ENCODE peak calls at places on chromosome 22, in eight cellular contexts. N is uterus, H is fibroblast of lung, I is PC-3, X is endothelial cell of umbilical vein, P is BJ, D is IMR-90, E is psoas muscle. B is an unnamed sample.

GRCh38 chr22:35883028-35883620 is 145.5 kb downstream of the RBFOX2 start:
- DNase-seq in D (peak; percentile 55), X (peak; percentile 78), H (peak; percentile 27), N (peak; percentile 34), I (peak; percentile 40), E (no peak), P (no peak), B (no peak)

GRCh38 chr22:47298017-47298820 is 535.8 kb downstream of the TBC1D22A start:
- DNase-seq in N (no peak), D (no peak), E (no peak), X (no peak), P (no peak), I (no peak), H (peak; percentile 43), B (no peak)

GRCh38 chr22:32649515-32650200 is 151.8 kb upstream of the TIMP3 start:
- DNase-seq in H (peak; percentile 86), D (peak; percentile 81), P (peak; percentile 56), N (peak; percentile 76), I (no peak), E (peak; percentile 35), X (no peak), B (no peak)

GRCh38 chr22:33440756-33441155 is 382.6 kb upstream of the SYN3 start:
- DNase-seq in X (no peak), P (no peak), I (no peak), D (no peak), E (no peak), H (peak; percentile 5), N (no peak), B (no peak)

GRCh38 chr22:39348909-39349505 is 784 bp upstream of the SYNGR1 start:
- DNase-seq in H (no peak), P (no peak), D (no peak), I (no peak), X (no peak), N (peak; percentile 38), E (no peak), B (peak; percentile 47)

GRCh38 chr22:49525776-49526535 is 301.7 kb downstream of the BRD1 start:
- DNase-seq in N (no peak), P (no peak), H (no peak), E (peak; percentile 32), D (no peak), X (no peak), I (no peak), B (no peak)

GRCh38 chr22:38973289-38974169 is 8.6 kb upstream of the APOBEC3B start:
- DNase-seq in D (peak; percentile 17), X (peak; percentile 46), E (no peak), I (peak; percentile 55), P (no peak), N (no peak), H (peak; percentile 37), B (no peak)

GRCh38 chr22:38921126-38921525 is 36.3 kb upstream of the APOBEC3A start:
- DNase-seq in H (no peak), D (no peak), I (peak; percentile 92), E (no peak), X (no peak), N (no peak), P (no peak), B (no peak)

GRCh38 chr22:47205562-47205961 is 443.1 kb downstream of the TBC1D22A start:
- DNase-seq in H (no peak), N (no peak), I (no peak), P (no peak), E (no peak), X (no peak), D (no peak), B (no peak)

GRCh38 chr22:39731881-39732555 is 161.5 kb downstream of the CACNA1I start:
- DNase-seq in H (no peak), P (no peak), X (no peak), E (no peak), N (no peak), D (no peak), I (no peak), B (no peak)

GRCh38 chr22:24391836-24392217 is 35.6 kb upstream of the ADORA2A start:
- DNase-seq in E (no peak), N (no peak), I (peak; percentile 7), D (peak; percentile 77), X (peak; percentile 60), H (no peak), P (no peak), B (no peak)

GRCh38 chr22:30859714-30860095 is 108.9 kb downstream of the MORC2 start:
- DNase-seq in D (no peak), E (no peak), X (no peak), N (no peak), I (no peak), H (no peak), P (no peak), B (peak; percentile 18)

GRCh38 chr22:44665115-44665514 is 36.9 kb upstream of the PRR5 start:
- DNase-seq in D (no peak), P (no peak), N (no peak), I (no peak), H (no peak), E (no peak), X (no peak), B (no peak)
- H3K27me3 ChIP-seq in D (no peaks in the 10 kb centered on the region), P (peaks cover 5% of the 10 kb centered on the region), N (no peaks in the 10 kb centered on the region), I (peaks cover 20% of the 10 kb centered on the region), H (peaks cover 13% of the 10 kb centered on the region), E (peaks cover 4% of the 10 kb centered on the region), X (no peaks in the 10 kb centered on the region), B (no peaks in the 10 kb centered on the region)

DNA sequence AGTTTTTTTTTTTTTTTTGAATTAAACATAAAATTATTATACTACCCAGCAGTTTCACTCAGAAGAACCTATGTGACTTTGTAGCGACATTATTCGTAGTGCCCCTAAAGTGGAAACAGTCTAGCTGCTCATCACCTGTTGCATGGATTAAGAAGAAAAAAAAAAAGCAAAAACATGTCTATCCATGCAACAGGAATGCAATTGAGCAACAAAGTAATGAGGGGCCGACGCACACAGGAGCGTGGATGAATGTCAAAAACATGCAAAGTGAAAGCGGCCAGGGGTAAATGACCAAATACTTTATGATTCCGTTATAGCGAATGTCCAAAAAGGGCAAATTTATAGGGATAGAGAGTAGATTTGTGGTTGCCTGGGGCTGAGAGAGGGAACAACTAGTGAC is 16.3 kb downstream of the MYO18B start:
- DNase-seq in E (no peak), X (no peak), I (no peak), H (no peak), N (no peak), D (no peak), P (peak; percentile 51), B (no peak)
- H3K27me3 ChIP-seq in E (no peaks in the 10 kb centered on the region), X (no peaks in the 10 kb centered on the region), I (no peaks in the 10 kb centered on the region), H (no peaks in the 10 kb centered on the region), N (no peaks in the 10 kb centered on the region), D (no peaks in the 10 kb centered on the region), P (no peaks in the 10 kb centered on the region), B (no peaks in the 10 kb centered on the region)

GRCh38 chr22:45516923-45517675 is 14.4 kb downstream of the FBLN1 start:
- DNase-seq in D (peak; percentile 62), E (no peak), I (no peak), N (no peak), P (no peak), H (peak; percentile 49), X (no peak), B (no peak)

GRCh38 chr22:45524966-45525365 is 22.3 kb downstream of the FBLN1 start:
- DNase-seq in E (no peak), N (no peak), X (no peak), P (no peak), D (no peak), H (no peak), I (no peak), B (no peak)

GRCh38 chr22:45518580-45518991 is 15.9 kb downstream of the FBLN1 start:
- DNase-seq in I (no peak), P (no peak), N (no peak), E (no peak), H (no peak), X (no peak), D (no peak), B (no peak)

GRCh38 chr22:45524157-45524556 is 21.5 kb downstream of the FBLN1 start:
- DNase-seq in D (no peak), I (no peak), E (no peak), H (no peak), N (no peak), X (no peak), P (no peak), B (no peak)

DNA sequence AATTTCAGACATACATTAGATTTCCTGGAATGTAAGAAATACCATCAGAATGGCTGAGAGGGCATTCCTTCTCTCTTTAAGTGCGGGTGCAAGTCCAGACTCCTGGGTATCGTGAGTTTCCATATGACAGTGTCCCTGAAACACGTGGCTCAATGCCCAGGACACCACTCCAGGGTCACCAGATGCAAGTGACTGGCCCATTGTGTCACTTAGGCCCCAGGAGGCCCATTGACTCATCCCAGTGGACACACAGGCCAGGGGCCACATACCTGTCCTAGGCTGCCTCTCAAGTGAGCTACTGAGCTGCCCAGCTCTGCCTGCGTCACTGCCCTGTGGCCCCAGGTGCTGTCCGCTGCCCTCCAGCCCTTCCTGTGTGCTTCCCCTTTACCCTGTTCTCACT is 18.5 kb downstream of the FBLN1 start:
- DNase-seq in N (no peak), E (no peak), P (no peak), I (no peak), H (no peak), X (no peak), D (no peak), B (no peak)
- H3K27me3 ChIP-seq in N (no peaks in the 10 kb centered on the region), E (peaks cover 6% of the 10 kb centered on the region), P (no peaks in the 10 kb centered on the region), I (no peaks in the 10 kb centered on the region), H (peaks cover 2% of the 10 kb centered on the region), X (no peaks in the 10 kb centered on the region), D (no peaks in the 10 kb centered on the region), B (no peaks in the 10 kb centered on the region)

GRCh38 chr22:22772396-22772795 is 115.2 kb upstream of the IGLL5 start:
- DNase-seq in H (no peak), D (no peak), P (no peak), X (no peak), I (no peak), N (no peak), E (no peak), B (no peak)

GRCh38 chr22:22773979-22774738 is 113.5 kb upstream of the IGLL5 start:
- DNase-seq in P (no peak), E (no peak), X (no peak), D (no peak), I (no peak), N (no peak), H (no peak), B (no peak)

GRCh38 chr22:22771696-22772377 is 115.8 kb upstream of the IGLL5 start:
- DNase-seq in D (no peak), P (no peak), N (no peak), E (no peak), H (no peak), X (no peak), I (no peak), B (no peak)

GRCh38 chr22:22772883-22773282 is 114.7 kb upstream of the IGLL5 start:
- DNase-seq in X (no peak), D (no peak), I (no peak), P (no peak), H (no peak), E (no peak), N (no peak), B (no peak)

GRCh38 chr22:22773427-22773826 is 114.2 kb upstream of the IGLL5 start:
- DNase-seq in X (no peak), I (no peak), N (no peak), P (no peak), H (no peak), D (no peak), E (no peak), B (no peak)
- H3K27me3 ChIP-seq in X (peaks cover 2% of the 10 kb centered on the region), I (peaks cover 10% of the 10 kb centered on the region), N (no peaks in the 10 kb centered on the region), P (no peaks in the 10 kb centered on the region), H (peaks cover 3% of the 10 kb centered on the region), D (peaks cover 4% of the 10 kb centered on the region), E (no peaks in the 10 kb centered on the region), B (no peaks in the 10 kb centered on the region)

B was measured in right lobe of liver.